ENCODE peak calls at places on chromosomes 2 and 18, in nine cellular contexts. One of them, this sample, is unnamed. For H3K4me1, the result is how much of the 10 kb centered on the place peaks cover.

GRCh38 chr2:46179037-46179621 is 118.1 kb upstream of the EPAS1 start:
- DNase-seq in tibial artery: peak
- DNase-seq in neural progenitor cell: no peak
- DNase-seq in mucosa of descending colon: no peak
- DNase-seq in sigmoid colon: peak
- DNase-seq in CD8-positive, alpha-beta T cell: peak
- DNase-seq in upper lobe of right lung: no peak
- DNase-seq in mammary epithelial cell: peak
- DNase-seq in gastrocnemius medialis: peak
- DNase-seq in this sample: peak

GRCh38 chr2:22536131-22536530 is 848.8 kb upstream of the KLHL29 start:
- DNase-seq in gastrocnemius medialis: no peak
- DNase-seq in mammary epithelial cell: peak
- DNase-seq in upper lobe of right lung: no peak
- DNase-seq in tibial artery: no peak
- DNase-seq in neural progenitor cell: no peak
- DNase-seq in mucosa of descending colon: no peak
- DNase-seq in CD8-positive, alpha-beta T cell: no peak
- DNase-seq in sigmoid colon: no peak
- DNase-seq in this sample: no peak

GRCh38 chr2:106030287-106031268 is 163.5 kb downstream of the UXS1 start:
- DNase-seq in CD8-positive, alpha-beta T cell: no peak
- DNase-seq in mucosa of descending colon: no peak
- DNase-seq in sigmoid colon: peak
- DNase-seq in mammary epithelial cell: no peak
- DNase-seq in tibial artery: peak
- DNase-seq in neural progenitor cell: no peak
- DNase-seq in gastrocnemius medialis: peak
- DNase-seq in upper lobe of right lung: no peak
- DNase-seq in this sample: peak

GRCh38 chr18:21831413-21831831 is 90.8 kb downstream of the MIB1 start:
- DNase-seq in gastrocnemius medialis: peak
- DNase-seq in mucosa of descending colon: no peak
- DNase-seq in tibial artery: peak
- DNase-seq in upper lobe of right lung: no peak
- DNase-seq in sigmoid colon: no peak
- DNase-seq in neural progenitor cell: peak
- DNase-seq in CD8-positive, alpha-beta T cell: no peak
- DNase-seq in mammary epithelial cell: no peak
- DNase-seq in this sample: no peak

GRCh38 chr2:192357216-192357615 is 162.5 kb upstream of the TMEFF2 start:
- DNase-seq in CD8-positive, alpha-beta T cell: no peak
- DNase-seq in gastrocnemius medialis: no peak
- DNase-seq in tibial artery: no peak
- DNase-seq in mucosa of descending colon: no peak
- DNase-seq in mammary epithelial cell: no peak
- DNase-seq in sigmoid colon: no peak
- DNase-seq in upper lobe of right lung: no peak
- DNase-seq in neural progenitor cell: no peak
- DNase-seq in this sample: no peak

GRCh38 chr2:62456721-62457539 is 49.1 kb downstream of the TMEM17 start:
- DNase-seq in neural progenitor cell: peak
- DNase-seq in tibial artery: peak
- DNase-seq in upper lobe of right lung: peak
- DNase-seq in gastrocnemius medialis: peak
- DNase-seq in mucosa of descending colon: peak
- DNase-seq in mammary epithelial cell: peak
- DNase-seq in sigmoid colon: peak
- DNase-seq in CD8-positive, alpha-beta T cell: peak
- DNase-seq in this sample: peak

GRCh38 chr2:222436040-222436413 is 11.7 kb downstream of the SGPP2 start:
- DNase-seq in neural progenitor cell: no peak
- DNase-seq in upper lobe of right lung: no peak
- DNase-seq in gastrocnemius medialis: no peak
- DNase-seq in mammary epithelial cell: no peak
- DNase-seq in tibial artery: no peak
- DNase-seq in mucosa of descending colon: no peak
- DNase-seq in CD8-positive, alpha-beta T cell: no peak
- DNase-seq in sigmoid colon: no peak
- DNase-seq in this sample: no peak

GRCh38 chr18:4130734-4131719 is 324.1 kb downstream of the DLGAP1 start:
- DNase-seq in CD8-positive, alpha-beta T cell: no peak
- DNase-seq in gastrocnemius medialis: no peak
- DNase-seq in upper lobe of right lung: no peak
- DNase-seq in mucosa of descending colon: no peak
- DNase-seq in sigmoid colon: no peak
- DNase-seq in tibial artery: no peak
- DNase-seq in neural progenitor cell: no peak
- DNase-seq in mammary epithelial cell: no peak
- DNase-seq in this sample: no peak

GRCh38 chr18:39647627-39648502 is 2082.3 kb upstream of the CELF4 start:
- DNase-seq in neural progenitor cell: no peak
- DNase-seq in CD8-positive, alpha-beta T cell: no peak
- DNase-seq in upper lobe of right lung: no peak
- DNase-seq in mammary epithelial cell: peak
- DNase-seq in sigmoid colon: no peak
- DNase-seq in mucosa of descending colon: no peak
- DNase-seq in gastrocnemius medialis: no peak
- DNase-seq in tibial artery: no peak
- DNase-seq in this sample: no peak

GRCh38 chr2:38713311-38713710 is 37.9 kb downstream of the SRSF7 start:
- DNase-seq in mammary epithelial cell: no peak
- DNase-seq in gastrocnemius medialis: no peak
- DNase-seq in upper lobe of right lung: no peak
- DNase-seq in neural progenitor cell: no peak
- DNase-seq in sigmoid colon: no peak
- DNase-seq in mucosa of descending colon: no peak
- DNase-seq in CD8-positive, alpha-beta T cell: no peak
- DNase-seq in tibial artery: peak
- DNase-seq in this sample: no peak

GRCh38 chr2:26740890-26741302 is 23.2 kb upstream of the SLC35F6 start:
- DNase-seq in mucosa of descending colon: no peak
- DNase-seq in gastrocnemius medialis: no peak
- DNase-seq in neural progenitor cell: peak
- DNase-seq in tibial artery: no peak
- DNase-seq in sigmoid colon: no peak
- DNase-seq in mammary epithelial cell: no peak
- DNase-seq in upper lobe of right lung: no peak
- DNase-seq in CD8-positive, alpha-beta T cell: peak
- DNase-seq in this sample: no peak

GRCh38 chr18:45690975-45691815 is 32.8 kb upstream of the SLC14A1 start:
- DNase-seq in mucosa of descending colon: no peak
- DNase-seq in upper lobe of right lung: peak
- DNase-seq in mammary epithelial cell: peak
- DNase-seq in gastrocnemius medialis: peak
- DNase-seq in neural progenitor cell: peak
- DNase-seq in tibial artery: peak
- DNase-seq in sigmoid colon: peak
- DNase-seq in CD8-positive, alpha-beta T cell: peak
- DNase-seq in this sample: peak

GRCh38 chr2:237118025-237118424 is 32.3 kb downstream of the COPS8 start:
- DNase-seq in gastrocnemius medialis: no peak
- DNase-seq in neural progenitor cell: no peak
- DNase-seq in sigmoid colon: no peak
- DNase-seq in mammary epithelial cell: peak
- DNase-seq in tibial artery: no peak
- DNase-seq in upper lobe of right lung: no peak
- DNase-seq in CD8-positive, alpha-beta T cell: no peak
- DNase-seq in mucosa of descending colon: no peak
- DNase-seq in this sample: no peak

GRCh38 chr2:29228276-29228675 is 113.1 kb downstream of the CLIP4 start:
- DNase-seq in neural progenitor cell: no peak
- DNase-seq in sigmoid colon: no peak
- DNase-seq in gastrocnemius medialis: no peak
- DNase-seq in upper lobe of right lung: no peak
- DNase-seq in mucosa of descending colon: no peak
- DNase-seq in CD8-positive, alpha-beta T cell: no peak
- DNase-seq in mammary epithelial cell: no peak
- DNase-seq in tibial artery: no peak
- DNase-seq in this sample: no peak

GRCh38 chr18:37294951-37295350 is 270.6 kb downstream of the CELF4 start:
- DNase-seq in tibial artery: no peak
- DNase-seq in neural progenitor cell: peak
- DNase-seq in mammary epithelial cell: no peak
- DNase-seq in mucosa of descending colon: no peak
- DNase-seq in sigmoid colon: no peak
- DNase-seq in upper lobe of right lung: no peak
- DNase-seq in CD8-positive, alpha-beta T cell: no peak
- DNase-seq in gastrocnemius medialis: no peak
- DNase-seq in this sample: no peak

GRCh38 chr2:179985163-179985820 is 21.8 kb downstream of the CWC22 start:
- DNase-seq in CD8-positive, alpha-beta T cell: no peak
- DNase-seq in upper lobe of right lung: no peak
- DNase-seq in mammary epithelial cell: no peak
- DNase-seq in mucosa of descending colon: no peak
- DNase-seq in neural progenitor cell: no peak
- DNase-seq in sigmoid colon: no peak
- DNase-seq in gastrocnemius medialis: no peak
- DNase-seq in tibial artery: no peak
- DNase-seq in this sample: no peak

GRCh38 chr2:181311841-181312240 is 145.3 kb upstream of the ITGA4 start:
- DNase-seq in sigmoid colon: no peak
- DNase-seq in gastrocnemius medialis: no peak
- DNase-seq in CD8-positive, alpha-beta T cell: no peak
- DNase-seq in mucosa of descending colon: no peak
- DNase-seq in mammary epithelial cell: no peak
- DNase-seq in tibial artery: no peak
- DNase-seq in neural progenitor cell: no peak
- DNase-seq in upper lobe of right lung: no peak
- DNase-seq in this sample: no peak
- H3K4me1 ChIP-seq in sigmoid colon: under half
- H3K4me1 ChIP-seq in gastrocnemius medialis: under half
- H3K4me1 ChIP-seq in CD8-positive, alpha-beta T cell: half or more
- H3K4me1 ChIP-seq in mucosa of descending colon: under half
- H3K4me1 ChIP-seq in mammary epithelial cell: under half
- H3K4me1 ChIP-seq in tibial artery: under half
- H3K4me1 ChIP-seq in neural progenitor cell: under half
- H3K4me1 ChIP-seq in upper lobe of right lung: under half
- H3K4me1 ChIP-seq in this sample: under half

GRCh38 chr2:83191316-83191715 is 1267.8 kb downstream of the SUCLG1 start:
- DNase-seq in gastrocnemius medialis: no peak
- DNase-seq in mucosa of descending colon: no peak
- DNase-seq in sigmoid colon: no peak
- DNase-seq in neural progenitor cell: no peak
- DNase-seq in CD8-positive, alpha-beta T cell: no peak
- DNase-seq in upper lobe of right lung: no peak
- DNase-seq in mammary epithelial cell: no peak
- DNase-seq in tibial artery: no peak
- DNase-seq in this sample: no peak

DNA sequence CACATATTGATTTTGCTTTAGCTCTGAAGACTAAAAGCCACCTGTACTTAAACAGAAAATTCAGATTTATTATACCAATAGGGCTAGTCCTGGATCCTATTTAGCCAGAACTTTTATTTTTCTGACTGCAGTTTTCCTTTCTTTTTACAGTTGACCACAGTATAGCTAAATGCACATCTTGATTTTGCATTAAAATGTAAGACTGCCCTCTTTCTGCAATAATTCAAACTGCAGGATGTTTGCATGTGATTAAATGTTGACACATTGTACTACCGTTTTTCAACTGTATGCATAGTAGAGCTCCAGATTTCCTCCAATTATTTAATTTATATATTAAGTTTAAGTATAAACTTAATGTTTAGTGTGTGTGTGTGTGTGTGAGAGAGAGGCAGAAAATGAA is 1262.9 kb downstream of the SUCLG1 start:
- DNase-seq in tibial artery: no peak
- DNase-seq in sigmoid colon: no peak
- DNase-seq in mammary epithelial cell: peak
- DNase-seq in gastrocnemius medialis: no peak
- DNase-seq in CD8-positive, alpha-beta T cell: no peak
- DNase-seq in neural progenitor cell: peak
- DNase-seq in upper lobe of right lung: no peak
- DNase-seq in mucosa of descending colon: no peak
- DNase-seq in this sample: no peak
- TF ChIP-seq CTCF in tibial artery: no peak
- TF ChIP-seq CTCF in sigmoid colon: peak
- TF ChIP-seq CTCF in mammary epithelial cell: peak
- TF ChIP-seq CTCF in gastrocnemius medialis: peak
- TF ChIP-seq CTCF in CD8-positive, alpha-beta T cell: no peak
- TF ChIP-seq CTCF in neural progenitor cell: peak
- TF ChIP-seq CTCF in upper lobe of right lung: peak
- TF ChIP-seq CTCF in mucosa of descending colon: no peak
- TF ChIP-seq CTCF in this sample: peak

DNA sequence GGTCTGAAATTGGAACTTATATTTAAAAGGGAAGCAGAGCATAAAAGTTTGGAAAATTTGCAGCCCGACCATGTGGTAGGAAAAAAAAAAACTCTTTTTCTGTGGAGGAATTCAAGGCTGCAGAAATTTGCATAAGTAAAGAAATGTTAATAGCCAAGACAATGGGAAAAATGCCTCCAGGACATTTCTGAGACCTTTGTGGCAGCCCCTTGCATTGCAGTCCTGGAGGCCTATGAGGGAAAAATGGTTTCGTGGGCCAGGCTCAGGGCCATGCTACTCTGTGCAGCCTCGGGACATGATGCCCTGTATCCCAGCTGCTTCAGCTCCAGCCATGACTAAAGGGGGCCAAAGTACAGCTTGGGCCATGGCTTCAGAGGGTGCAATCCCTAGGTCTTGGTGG is 71.9 kb upstream of the SLC16A14 start:
- DNase-seq in sigmoid colon: no peak
- DNase-seq in mucosa of descending colon: no peak
- DNase-seq in CD8-positive, alpha-beta T cell: no peak
- DNase-seq in mammary epithelial cell: no peak
- DNase-seq in gastrocnemius medialis: no peak
- DNase-seq in neural progenitor cell: no peak
- DNase-seq in tibial artery: no peak
- DNase-seq in upper lobe of right lung: no peak
- DNase-seq in this sample: no peak
- H3K4me3 ChIP-seq in sigmoid colon: no peak
- H3K4me3 ChIP-seq in mucosa of descending colon: no peak
- H3K4me3 ChIP-seq in CD8-positive, alpha-beta T cell: no peak
- H3K4me3 ChIP-seq in mammary epithelial cell: no peak
- H3K4me3 ChIP-seq in gastrocnemius medialis: no peak
- H3K4me3 ChIP-seq in neural progenitor cell: no peak
- H3K4me3 ChIP-seq in tibial artery: no peak
- H3K4me3 ChIP-seq in upper lobe of right lung: no peak
- H3K4me3 ChIP-seq in this sample: no peak

DNA sequence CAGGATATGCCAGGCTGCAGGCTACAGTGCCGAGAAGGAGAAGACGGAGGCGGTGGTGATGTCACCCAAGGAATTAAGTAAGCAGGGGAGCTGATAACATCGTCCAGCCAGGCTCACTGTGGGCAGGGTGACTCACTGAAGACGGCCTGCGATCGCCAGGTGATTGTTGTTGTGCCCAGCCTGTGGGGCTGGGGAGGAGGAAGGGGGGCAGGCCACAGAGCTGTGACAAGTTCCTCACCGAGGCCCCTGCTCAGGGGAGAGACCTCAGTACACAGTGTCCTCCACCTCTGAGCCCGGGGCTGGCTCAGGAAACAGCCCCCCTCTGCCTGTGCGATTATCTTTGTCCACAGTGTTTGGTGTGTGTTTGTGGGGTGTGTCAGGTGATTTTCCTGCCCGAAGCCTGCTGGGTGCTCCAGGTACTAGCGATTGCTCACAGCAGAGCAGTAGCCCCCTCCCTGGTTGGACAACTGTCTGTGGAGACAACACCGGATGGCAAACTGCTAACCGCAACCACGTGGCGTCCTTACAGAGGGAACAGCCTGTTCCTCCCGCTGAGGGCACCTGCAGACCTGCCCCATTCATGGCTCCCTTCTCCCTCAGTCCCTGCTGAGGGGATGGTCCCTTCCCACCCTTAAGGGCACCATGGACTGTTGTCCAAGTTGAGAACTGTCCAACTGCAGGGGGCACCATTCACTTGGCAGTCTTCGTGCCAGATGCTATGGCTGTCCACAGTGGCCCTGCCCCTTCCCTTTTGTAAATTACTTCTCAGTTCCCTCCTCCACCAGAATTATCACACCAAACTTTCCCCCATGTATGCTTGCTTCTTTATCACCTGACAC is 95.1 kb downstream of the ZFP36L2 start:
- DNase-seq in CD8-positive, alpha-beta T cell: peak
- DNase-seq in neural progenitor cell: peak
- DNase-seq in mucosa of descending colon: peak
- DNase-seq in gastrocnemius medialis: peak
- DNase-seq in upper lobe of right lung: peak
- DNase-seq in tibial artery: peak
- DNase-seq in mammary epithelial cell: peak
- DNase-seq in sigmoid colon: peak
- DNase-seq in this sample: peak
- H3K4me1 ChIP-seq in CD8-positive, alpha-beta T cell: half or more
- H3K4me1 ChIP-seq in neural progenitor cell: under half
- H3K4me1 ChIP-seq in mucosa of descending colon: half or more
- H3K4me1 ChIP-seq in gastrocnemius medialis: under half
- H3K4me1 ChIP-seq in upper lobe of right lung: half or more
- H3K4me1 ChIP-seq in tibial artery: under half
- H3K4me1 ChIP-seq in mammary epithelial cell: under half
- H3K4me1 ChIP-seq in sigmoid colon: under half
- H3K4me1 ChIP-seq in this sample: half or more